ENCODE peak calls at places on chromosomes 11 and 22, in seven cellular contexts. One of them, this sample, is unnamed.

GRCh38 chr11:94815705-94816344 is 47.7 kb downstream of the AMOTL1 start:
- DNase-seq in MM.1S: no peak
- DNase-seq in GM23248: no peak
- DNase-seq in SK-N-SH: no peak
- DNase-seq in PC-3: peak; percentile 65
- DNase-seq in neural progenitor cell: peak; percentile 57
- DNase-seq in OCI-LY7: peak; percentile 20
- DNase-seq in this sample: no peak

GRCh38 chr11:25319068-25319467 is 822.2 kb downstream of the LUZP2 start:
- DNase-seq in neural progenitor cell: no peak
- DNase-seq in GM23248: no peak
- DNase-seq in SK-N-SH: no peak
- DNase-seq in PC-3: peak; percentile 20
- DNase-seq in OCI-LY7: no peak
- DNase-seq in MM.1S: no peak
- DNase-seq in this sample: no peak

GRCh38 chr11:123494195-123495050 is 64.4 kb downstream of the GRAMD1B start:
- DNase-seq in GM23248: peak; percentile 75
- DNase-seq in MM.1S: no peak
- DNase-seq in neural progenitor cell: peak; percentile 80
- DNase-seq in SK-N-SH: no peak
- DNase-seq in PC-3: no peak
- DNase-seq in OCI-LY7: no peak
- DNase-seq in this sample: no peak

GRCh38 chr11:60852060-60852638 is 3.6 kb downstream of the PTGDR2 start:
- DNase-seq in MM.1S: no peak
- DNase-seq in neural progenitor cell: no peak
- DNase-seq in OCI-LY7: no peak
- DNase-seq in PC-3: no peak
- DNase-seq in SK-N-SH: no peak
- DNase-seq in GM23248: no peak
- DNase-seq in this sample: peak; percentile 71

GRCh38 chr22:18998998-18999397 is 62.9 kb upstream of the PRODH start:
- DNase-seq in GM23248: peak; percentile 5
- DNase-seq in MM.1S: no peak
- DNase-seq in neural progenitor cell: peak; percentile 80
- DNase-seq in SK-N-SH: no peak
- DNase-seq in PC-3: no peak
- DNase-seq in OCI-LY7: peak; percentile 4
- DNase-seq in this sample: no peak

GRCh38 chr11:2523821-2524391 is 79.1 kb downstream of the KCNQ1 start:
- DNase-seq in SK-N-SH: peak; percentile 19
- DNase-seq in MM.1S: no peak
- DNase-seq in neural progenitor cell: peak; percentile 1
- DNase-seq in OCI-LY7: no peak
- DNase-seq in PC-3: no peak
- DNase-seq in GM23248: no peak
- DNase-seq in this sample: no peak

GRCh38 chr22:36323182-36323854 is 64.4 kb downstream of the MYH9 start:
- DNase-seq in neural progenitor cell: no peak
- DNase-seq in GM23248: peak; percentile 82
- DNase-seq in OCI-LY7: no peak
- DNase-seq in PC-3: no peak
- DNase-seq in MM.1S: no peak
- DNase-seq in SK-N-SH: no peak
- DNase-seq in this sample: no peak

GRCh38 chr22:32378703-32379272 is 21.1 kb downstream of the RFPL3 start:
- DNase-seq in neural progenitor cell: peak; percentile 85
- DNase-seq in SK-N-SH: peak; percentile 80
- DNase-seq in MM.1S: no peak
- DNase-seq in PC-3: peak; percentile 58
- DNase-seq in OCI-LY7: peak; percentile 10
- DNase-seq in GM23248: peak; percentile 35
- DNase-seq in this sample: peak; percentile 38

GRCh38 chr22:46060292-46061123 is 83.5 kb upstream of the WNT7B start:
- DNase-seq in MM.1S: no peak
- DNase-seq in neural progenitor cell: no peak
- DNase-seq in GM23248: peak; percentile 24
- DNase-seq in SK-N-SH: no peak
- DNase-seq in PC-3: peak; percentile 17
- DNase-seq in OCI-LY7: no peak
- DNase-seq in this sample: no peak

GRCh38 chr22:33188316-33188715 is 130.1 kb upstream of the SYN3 start:
- DNase-seq in OCI-LY7: peak; percentile 30
- DNase-seq in GM23248: peak; percentile 14
- DNase-seq in MM.1S: no peak
- DNase-seq in SK-N-SH: no peak
- DNase-seq in PC-3: no peak
- DNase-seq in neural progenitor cell: no peak
- DNase-seq in this sample: no peak

GRCh38 chr11:107683807-107684206 is 28.0 kb downstream of the SLN start:
- DNase-seq in OCI-LY7: peak; percentile 2
- DNase-seq in MM.1S: no peak
- DNase-seq in SK-N-SH: peak; percentile 24
- DNase-seq in GM23248: peak; percentile 32
- DNase-seq in neural progenitor cell: peak; percentile 31
- DNase-seq in PC-3: peak; percentile 68
- DNase-seq in this sample: no peak

GRCh38 chr11:120660024-120660565 is 148.5 kb downstream of the GRIK4 start:
- DNase-seq in OCI-LY7: peak; percentile 82
- DNase-seq in GM23248: peak; percentile 62
- DNase-seq in neural progenitor cell: peak; percentile 83
- DNase-seq in MM.1S: no peak
- DNase-seq in PC-3: peak; percentile 55
- DNase-seq in SK-N-SH: peak; percentile 64
- DNase-seq in this sample: peak; percentile 47

GRCh38 chr11:9757809-9758675 is 94.2 kb downstream of the SWAP70 start:
- DNase-seq in neural progenitor cell: peak; percentile 88
- DNase-seq in PC-3: peak; percentile 76
- DNase-seq in GM23248: peak; percentile 89
- DNase-seq in MM.1S: peak; percentile 87
- DNase-seq in SK-N-SH: peak; percentile 99
- DNase-seq in OCI-LY7: peak; percentile 92
- DNase-seq in this sample: peak; percentile 93

GRCh38 chr11:2799881-2800654 is 85.5 kb downstream of the CDKN1C start:
- DNase-seq in OCI-LY7: no peak
- DNase-seq in GM23248: no peak
- DNase-seq in PC-3: no peak
- DNase-seq in MM.1S: no peak
- DNase-seq in SK-N-SH: no peak
- DNase-seq in neural progenitor cell: no peak
- DNase-seq in this sample: no peak

GRCh38 chr11:32100495-32100894 is 9.6 kb downstream of the RCN1 start:
- DNase-seq in OCI-LY7: no peak
- DNase-seq in GM23248: no peak
- DNase-seq in MM.1S: no peak
- DNase-seq in neural progenitor cell: no peak
- DNase-seq in PC-3: no peak
- DNase-seq in SK-N-SH: no peak
- DNase-seq in this sample: no peak

GRCh38 chr11:105168457-105168856 is 28.9 kb upstream of the CARD18 start:
- DNase-seq in PC-3: peak; percentile 76
- DNase-seq in MM.1S: no peak
- DNase-seq in OCI-LY7: no peak
- DNase-seq in neural progenitor cell: no peak
- DNase-seq in GM23248: peak; percentile 67
- DNase-seq in SK-N-SH: no peak
- DNase-seq in this sample: no peak

DNA sequence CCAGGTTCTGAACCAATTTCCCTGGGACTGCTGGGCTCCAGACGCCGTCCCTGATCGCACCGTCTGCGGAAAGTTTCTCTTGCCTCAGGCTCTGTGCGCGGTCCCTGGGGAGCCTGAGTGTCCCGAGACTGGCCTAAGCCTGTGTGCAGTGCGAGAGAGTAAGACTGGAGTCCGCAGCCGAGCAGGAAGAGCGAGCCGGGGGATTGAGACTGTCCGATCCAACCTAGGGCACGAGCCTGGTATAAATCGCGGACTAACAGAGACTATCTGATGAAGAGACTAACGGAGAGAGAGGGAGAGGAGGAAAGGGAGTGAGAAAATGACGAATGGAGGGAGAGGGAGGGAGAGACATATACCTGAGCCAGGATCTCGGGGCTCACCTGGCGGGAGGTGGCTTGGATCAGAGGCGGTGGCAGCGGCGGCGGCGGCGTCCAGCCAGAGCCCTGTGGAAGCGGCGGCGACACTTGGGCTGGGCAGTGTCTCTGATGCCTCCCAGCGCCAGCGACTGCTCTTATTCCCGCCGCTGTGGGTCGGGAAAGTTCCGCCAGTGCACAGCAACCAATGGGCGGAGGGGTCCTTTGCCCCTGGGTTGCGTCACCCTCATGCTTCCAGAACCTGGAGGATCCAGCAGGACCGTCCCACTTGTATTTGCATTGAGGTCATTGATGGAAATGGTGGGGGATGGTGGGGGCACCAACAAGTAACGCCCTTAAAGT is at the start of gene CALCA:
- DNase-seq in MM.1S: no peak
- DNase-seq in PC-3: no peak
- DNase-seq in GM23248: peak; percentile 21
- DNase-seq in neural progenitor cell: peak; percentile 57
- DNase-seq in SK-N-SH: peak; percentile 52
- DNase-seq in OCI-LY7: no peak
- DNase-seq in this sample: no peak
- TF ChIP-seq EZH2phosphoT487 in MM.1S: no peak
- TF ChIP-seq EZH2phosphoT487 in PC-3: no peak
- TF ChIP-seq EZH2phosphoT487 in GM23248: no peak
- TF ChIP-seq EZH2phosphoT487 in neural progenitor cell: peak; percentile 70
- TF ChIP-seq EZH2phosphoT487 in SK-N-SH: no peak
- TF ChIP-seq EZH2phosphoT487 in OCI-LY7: no peak
- TF ChIP-seq EZH2phosphoT487 in this sample: no peak

GRCh38 chr22:40033586-40034380 is 39.0 kb downstream of the FAM83F start:
- DNase-seq in MM.1S: no peak
- DNase-seq in SK-N-SH: no peak
- DNase-seq in neural progenitor cell: no peak
- DNase-seq in OCI-LY7: no peak
- DNase-seq in PC-3: no peak
- DNase-seq in GM23248: no peak
- DNase-seq in this sample: no peak
- H3K4me3 ChIP-seq in MM.1S: no peak overlapping the region
- H3K4me3 ChIP-seq in SK-N-SH: no peak overlapping the region
- H3K4me3 ChIP-seq in neural progenitor cell: no peak overlapping the region
- H3K4me3 ChIP-seq in OCI-LY7: no peak overlapping the region
- H3K4me3 ChIP-seq in PC-3: no peak overlapping the region
- H3K4me3 ChIP-seq in GM23248: no peak overlapping the region
- H3K4me3 ChIP-seq in this sample: no peak overlapping the region

DNA sequence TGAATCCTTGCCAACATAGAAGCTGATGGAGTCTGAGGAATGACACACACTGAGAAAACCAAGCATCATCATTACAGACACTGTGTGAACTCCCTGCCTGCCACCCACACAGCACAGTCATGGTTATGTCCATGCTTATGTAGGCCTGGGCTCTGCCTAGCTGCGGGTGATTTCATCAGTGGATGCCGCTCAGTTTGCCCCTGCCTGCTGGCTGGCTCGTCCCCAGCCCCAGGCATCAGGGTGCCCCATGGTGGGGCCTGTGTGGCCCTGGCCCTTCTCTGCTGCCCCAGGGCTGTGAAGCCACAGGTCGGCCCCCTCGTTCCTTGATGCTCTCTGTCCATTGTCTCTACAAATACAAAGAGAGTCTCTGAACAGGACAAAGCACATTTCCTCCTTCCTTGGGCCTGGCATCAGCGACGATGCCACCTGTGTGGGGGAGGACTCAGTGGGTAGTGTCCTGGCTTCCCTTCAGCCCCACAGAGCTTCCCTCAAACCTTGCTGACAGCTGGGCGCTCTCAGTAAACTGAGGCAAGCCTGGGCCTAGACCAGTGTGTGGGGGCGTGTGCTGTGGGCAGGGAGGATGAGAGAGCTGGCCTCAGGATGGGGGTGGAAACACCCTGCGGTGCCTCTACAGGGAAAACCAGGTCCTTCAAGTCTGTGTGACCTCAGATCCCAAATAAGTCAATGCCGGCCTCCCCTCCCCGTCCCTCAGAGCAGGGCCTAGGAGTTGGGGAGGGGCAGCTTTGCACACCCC is 20.0 kb upstream of the TUB start:
- DNase-seq in neural progenitor cell: no peak
- DNase-seq in PC-3: no peak
- DNase-seq in MM.1S: no peak
- DNase-seq in OCI-LY7: no peak
- DNase-seq in SK-N-SH: no peak
- DNase-seq in GM23248: peak; percentile 98
- DNase-seq in this sample: no peak
- TF ChIP-seq EZH2phosphoT487 in neural progenitor cell: no peak
- TF ChIP-seq EZH2phosphoT487 in PC-3: no peak
- TF ChIP-seq EZH2phosphoT487 in MM.1S: no peak
- TF ChIP-seq EZH2phosphoT487 in OCI-LY7: no peak
- TF ChIP-seq EZH2phosphoT487 in SK-N-SH: no peak
- TF ChIP-seq EZH2phosphoT487 in GM23248: no peak
- TF ChIP-seq EZH2phosphoT487 in this sample: no peak

GRCh38 chr22:31036671-31037550 is 44.2 kb upstream of the SMTN start:
- DNase-seq in PC-3: peak; percentile 64
- DNase-seq in SK-N-SH: no peak
- DNase-seq in GM23248: peak; percentile 84
- DNase-seq in neural progenitor cell: no peak
- DNase-seq in OCI-LY7: no peak
- DNase-seq in MM.1S: no peak
- DNase-seq in this sample: no peak
- H3K4me3 ChIP-seq in PC-3: peak overlapping the region; percentile 62
- H3K4me3 ChIP-seq in SK-N-SH: no peak overlapping the region
- H3K4me3 ChIP-seq in GM23248: peak overlapping the region; percentile 59
- H3K4me3 ChIP-seq in neural progenitor cell: no peak overlapping the region
- H3K4me3 ChIP-seq in OCI-LY7: no peak overlapping the region
- H3K4me3 ChIP-seq in MM.1S: no peak overlapping the region
- H3K4me3 ChIP-seq in this sample: no peak overlapping the region